ENCODE peak calls at places on chromosomes 13 and 19, in ten cellular contexts. One of them, this sample, is unnamed.

GRCh38 chr13:72437458-72437857 is 290.0 kb downstream of the MZT1 start:
- DNase-seq in CD4-positive, alpha-beta memory T cell: no peak
- DNase-seq in A172: peak
- DNase-seq in AG04449: peak
- DNase-seq in choroid plexus epithelial cell: peak
- DNase-seq in mesothelial cell of epicardium: no peak
- DNase-seq in anterior cingulate cortex: no peak
- DNase-seq in astrocyte of the spinal cord: peak
- DNase-seq in GM10248: no peak
- DNase-seq in thoracic aorta: no peak
- DNase-seq in this sample: no peak

GRCh38 chr13:99981115-99982020 is at the start of gene ZIC2:
- DNase-seq in A172: peak
- DNase-seq in mesothelial cell of epicardium: no peak
- DNase-seq in GM10248: no peak
- DNase-seq in AG04449: no peak
- DNase-seq in CD4-positive, alpha-beta memory T cell: peak
- DNase-seq in anterior cingulate cortex: no peak
- DNase-seq in astrocyte of the spinal cord: peak
- DNase-seq in thoracic aorta: no peak
- DNase-seq in choroid plexus epithelial cell: peak
- DNase-seq in this sample: no peak

GRCh38 chr19:5397804-5398692 is 57.2 kb upstream of the ZNRF4 start:
- DNase-seq in choroid plexus epithelial cell: peak
- DNase-seq in CD4-positive, alpha-beta memory T cell: no peak
- DNase-seq in astrocyte of the spinal cord: no peak
- DNase-seq in GM10248: no peak
- DNase-seq in A172: peak
- DNase-seq in thoracic aorta: no peak
- DNase-seq in AG04449: no peak
- DNase-seq in anterior cingulate cortex: no peak
- DNase-seq in mesothelial cell of epicardium: no peak
- DNase-seq in this sample: no peak

GRCh38 chr19:53808710-53809125 is 15.4 kb downstream of the NLRP12 start:
- DNase-seq in AG04449: no peak
- DNase-seq in GM10248: no peak
- DNase-seq in A172: peak
- DNase-seq in thoracic aorta: no peak
- DNase-seq in choroid plexus epithelial cell: peak
- DNase-seq in astrocyte of the spinal cord: peak
- DNase-seq in anterior cingulate cortex: no peak
- DNase-seq in CD4-positive, alpha-beta memory T cell: no peak
- DNase-seq in mesothelial cell of epicardium: no peak
- DNase-seq in this sample: no peak

GRCh38 chr19:53912653-53913052 is 3.6 kb downstream of the CACNG7 start:
- DNase-seq in thoracic aorta: no peak
- DNase-seq in A172: no peak
- DNase-seq in mesothelial cell of epicardium: no peak
- DNase-seq in AG04449: no peak
- DNase-seq in astrocyte of the spinal cord: no peak
- DNase-seq in anterior cingulate cortex: no peak
- DNase-seq in CD4-positive, alpha-beta memory T cell: no peak
- DNase-seq in GM10248: no peak
- DNase-seq in choroid plexus epithelial cell: no peak
- DNase-seq in this sample: no peak

GRCh38 chr13:35836476-35836875 is 294.7 kb downstream of the DCLK1 start:
- DNase-seq in mesothelial cell of epicardium: no peak
- DNase-seq in CD4-positive, alpha-beta memory T cell: no peak
- DNase-seq in AG04449: no peak
- DNase-seq in anterior cingulate cortex: no peak
- DNase-seq in GM10248: no peak
- DNase-seq in A172: no peak
- DNase-seq in thoracic aorta: no peak
- DNase-seq in astrocyte of the spinal cord: no peak
- DNase-seq in choroid plexus epithelial cell: no peak
- DNase-seq in this sample: no peak

GRCh38 chr19:48991011-48991609 is 2.0 kb downstream of the GYS1 start:
- DNase-seq in mesothelial cell of epicardium: no peak
- DNase-seq in anterior cingulate cortex: no peak
- DNase-seq in A172: no peak
- DNase-seq in GM10248: no peak
- DNase-seq in AG04449: no peak
- DNase-seq in astrocyte of the spinal cord: no peak
- DNase-seq in CD4-positive, alpha-beta memory T cell: no peak
- DNase-seq in thoracic aorta: no peak
- DNase-seq in choroid plexus epithelial cell: no peak
- DNase-seq in this sample: no peak

GRCh38 chr19:56839665-56840451 is 668 bp downstream of the PEG3 start:
- DNase-seq in AG04449: no peak
- DNase-seq in thoracic aorta: peak
- DNase-seq in A172: no peak
- DNase-seq in astrocyte of the spinal cord: no peak
- DNase-seq in anterior cingulate cortex: peak
- DNase-seq in mesothelial cell of epicardium: no peak
- DNase-seq in choroid plexus epithelial cell: peak
- DNase-seq in CD4-positive, alpha-beta memory T cell: no peak
- DNase-seq in GM10248: no peak
- DNase-seq in this sample: peak

GRCh38 chr13:112696001-112696868 is 6.4 kb downstream of the ATP11A start:
- DNase-seq in GM10248: no peak
- DNase-seq in mesothelial cell of epicardium: no peak
- DNase-seq in thoracic aorta: no peak
- DNase-seq in anterior cingulate cortex: no peak
- DNase-seq in choroid plexus epithelial cell: no peak
- DNase-seq in A172: no peak
- DNase-seq in astrocyte of the spinal cord: no peak
- DNase-seq in AG04449: no peak
- DNase-seq in CD4-positive, alpha-beta memory T cell: no peak
- DNase-seq in this sample: no peak

GRCh38 chr19:28601723-28602440 is 611.1 kb downstream of the UQCRFS1 start:
- DNase-seq in A172: no peak
- DNase-seq in mesothelial cell of epicardium: no peak
- DNase-seq in anterior cingulate cortex: no peak
- DNase-seq in thoracic aorta: no peak
- DNase-seq in astrocyte of the spinal cord: no peak
- DNase-seq in GM10248: no peak
- DNase-seq in CD4-positive, alpha-beta memory T cell: no peak
- DNase-seq in AG04449: no peak
- DNase-seq in choroid plexus epithelial cell: no peak
- DNase-seq in this sample: no peak

GRCh38 chr13:49097374-49097773 is 121.7 kb downstream of the FNDC3A start:
- DNase-seq in CD4-positive, alpha-beta memory T cell: no peak
- DNase-seq in AG04449: peak
- DNase-seq in anterior cingulate cortex: no peak
- DNase-seq in astrocyte of the spinal cord: peak
- DNase-seq in mesothelial cell of epicardium: no peak
- DNase-seq in GM10248: no peak
- DNase-seq in choroid plexus epithelial cell: peak
- DNase-seq in A172: no peak
- DNase-seq in thoracic aorta: no peak
- DNase-seq in this sample: no peak

GRCh38 chr13:98105929-98106336 is 37.0 kb upstream of the FARP1 start:
- DNase-seq in CD4-positive, alpha-beta memory T cell: no peak
- DNase-seq in choroid plexus epithelial cell: peak
- DNase-seq in AG04449: no peak
- DNase-seq in GM10248: no peak
- DNase-seq in mesothelial cell of epicardium: no peak
- DNase-seq in anterior cingulate cortex: no peak
- DNase-seq in thoracic aorta: no peak
- DNase-seq in astrocyte of the spinal cord: peak
- DNase-seq in A172: no peak
- DNase-seq in this sample: peak

GRCh38 chr19:7527516-7528191 is 5.2 kb downstream of the MCOLN1 start:
- DNase-seq in CD4-positive, alpha-beta memory T cell: no peak
- DNase-seq in A172: no peak
- DNase-seq in AG04449: no peak
- DNase-seq in GM10248: no peak
- DNase-seq in choroid plexus epithelial cell: no peak
- DNase-seq in astrocyte of the spinal cord: no peak
- DNase-seq in thoracic aorta: no peak
- DNase-seq in anterior cingulate cortex: no peak
- DNase-seq in mesothelial cell of epicardium: no peak
- DNase-seq in this sample: no peak

GRCh38 chr13:50357136-50357535 is 341.9 kb downstream of the KCNRG start:
- DNase-seq in astrocyte of the spinal cord: no peak
- DNase-seq in AG04449: no peak
- DNase-seq in CD4-positive, alpha-beta memory T cell: no peak
- DNase-seq in anterior cingulate cortex: no peak
- DNase-seq in A172: no peak
- DNase-seq in choroid plexus epithelial cell: no peak
- DNase-seq in mesothelial cell of epicardium: no peak
- DNase-seq in GM10248: no peak
- DNase-seq in thoracic aorta: no peak
- DNase-seq in this sample: no peak

GRCh38 chr13:48874165-48874564 is 101.5 kb upstream of the FNDC3A start:
- DNase-seq in mesothelial cell of epicardium: no peak
- DNase-seq in anterior cingulate cortex: no peak
- DNase-seq in choroid plexus epithelial cell: no peak
- DNase-seq in CD4-positive, alpha-beta memory T cell: no peak
- DNase-seq in AG04449: no peak
- DNase-seq in A172: no peak
- DNase-seq in astrocyte of the spinal cord: no peak
- DNase-seq in thoracic aorta: no peak
- DNase-seq in GM10248: no peak
- DNase-seq in this sample: no peak

GRCh38 chr13:95254341-95254740 is 46.9 kb downstream of the ABCC4 start:
- DNase-seq in choroid plexus epithelial cell: peak
- DNase-seq in mesothelial cell of epicardium: no peak
- DNase-seq in anterior cingulate cortex: no peak
- DNase-seq in GM10248: no peak
- DNase-seq in CD4-positive, alpha-beta memory T cell: no peak
- DNase-seq in astrocyte of the spinal cord: no peak
- DNase-seq in thoracic aorta: no peak
- DNase-seq in AG04449: no peak
- DNase-seq in A172: peak
- DNase-seq in this sample: no peak

GRCh38 chr13:28607187-28607955 is 51.6 kb upstream of the POMP start:
- DNase-seq in AG04449: no peak
- DNase-seq in choroid plexus epithelial cell: no peak
- DNase-seq in astrocyte of the spinal cord: no peak
- DNase-seq in thoracic aorta: no peak
- DNase-seq in anterior cingulate cortex: no peak
- DNase-seq in A172: no peak
- DNase-seq in mesothelial cell of epicardium: no peak
- DNase-seq in GM10248: no peak
- DNase-seq in CD4-positive, alpha-beta memory T cell: no peak
- DNase-seq in this sample: no peak

GRCh38 chr13:72514141-72514540 is 213.3 kb downstream of the MZT1 start:
- DNase-seq in mesothelial cell of epicardium: no peak
- DNase-seq in GM10248: no peak
- DNase-seq in A172: no peak
- DNase-seq in AG04449: no peak
- DNase-seq in astrocyte of the spinal cord: peak
- DNase-seq in anterior cingulate cortex: no peak
- DNase-seq in choroid plexus epithelial cell: peak
- DNase-seq in thoracic aorta: no peak
- DNase-seq in CD4-positive, alpha-beta memory T cell: no peak
- DNase-seq in this sample: no peak

GRCh38 chr19:41018736-41019290 is 27.7 kb downstream of the CYP2B6 start:
- DNase-seq in mesothelial cell of epicardium: no peak
- DNase-seq in GM10248: no peak
- DNase-seq in choroid plexus epithelial cell: no peak
- DNase-seq in thoracic aorta: no peak
- DNase-seq in CD4-positive, alpha-beta memory T cell: no peak
- DNase-seq in AG04449: no peak
- DNase-seq in anterior cingulate cortex: no peak
- DNase-seq in A172: no peak
- DNase-seq in astrocyte of the spinal cord: no peak
- DNase-seq in this sample: no peak

GRCh38 chr19:44912854-44913253 is 1.6 kb upstream of the APOC1 start:
- DNase-seq in AG04449: no peak
- DNase-seq in thoracic aorta: no peak
- DNase-seq in anterior cingulate cortex: peak
- DNase-seq in astrocyte of the spinal cord: no peak
- DNase-seq in mesothelial cell of epicardium: no peak
- DNase-seq in CD4-positive, alpha-beta memory T cell: no peak
- DNase-seq in A172: no peak
- DNase-seq in choroid plexus epithelial cell: no peak
- DNase-seq in GM10248: no peak
- DNase-seq in this sample: no peak

GRCh38 chr13:99778500-99778899 is 193.1 kb downstream of the ZIC5 start:
- DNase-seq in astrocyte of the spinal cord: no peak
- DNase-seq in GM10248: no peak
- DNase-seq in thoracic aorta: no peak
- DNase-seq in mesothelial cell of epicardium: no peak
- DNase-seq in A172: no peak
- DNase-seq in anterior cingulate cortex: no peak
- DNase-seq in CD4-positive, alpha-beta memory T cell: no peak
- DNase-seq in AG04449: no peak
- DNase-seq in choroid plexus epithelial cell: no peak
- DNase-seq in this sample: no peak

This sample was measured in lung.